ENCODE peak calls at places on chromosomes 5 and 9, in seven cellular contexts. One of them, this sample, is unnamed.
A peak's percentile ranks its signal among the peaks of the same experiment; 100 is the strongest.

GRCh38 chr9:98172604-98173003 is 19.8 kb downstream of the CORO2A start:
- DNase-seq in left ventricle myocardium inferior: no peak
- DNase-seq in neural progenitor cell: peak; percentile 47
- DNase-seq in cardiac muscle cell: no peak
- DNase-seq in GM23248: no peak
- DNase-seq in aorta: no peak
- DNase-seq in right cardiac atrium: no peak
- DNase-seq in this sample: no peak

GRCh38 chr5:1510631-1511030 is 13.1 kb downstream of the LPCAT1 start:
- DNase-seq in left ventricle myocardium inferior: peak; percentile 14
- DNase-seq in neural progenitor cell: no peak
- DNase-seq in cardiac muscle cell: no peak
- DNase-seq in GM23248: no peak
- DNase-seq in aorta: peak; percentile 40
- DNase-seq in right cardiac atrium: peak; percentile 44
- DNase-seq in this sample: no peak

GRCh38 chr5:37111426-37112382 is 137.5 kb downstream of the CPLANE1 start:
- DNase-seq in left ventricle myocardium inferior: no peak
- DNase-seq in neural progenitor cell: no peak
- DNase-seq in cardiac muscle cell: no peak
- DNase-seq in GM23248: no peak
- DNase-seq in aorta: no peak
- DNase-seq in right cardiac atrium: no peak
- DNase-seq in this sample: peak; percentile 5

GRCh38 chr9:104092192-104092591 is 1.9 kb upstream of the SMC2 start:
- DNase-seq in left ventricle myocardium inferior: no peak
- DNase-seq in neural progenitor cell: no peak
- DNase-seq in cardiac muscle cell: no peak
- DNase-seq in GM23248: no peak
- DNase-seq in aorta: no peak
- DNase-seq in right cardiac atrium: no peak
- DNase-seq in this sample: no peak

GRCh38 chr5:141374627-141375026 is 936 bp downstream of the PCDHGA6 start:
- DNase-seq in left ventricle myocardium inferior: no peak
- DNase-seq in neural progenitor cell: no peak
- DNase-seq in cardiac muscle cell: no peak
- DNase-seq in GM23248: no peak
- DNase-seq in aorta: no peak
- DNase-seq in right cardiac atrium: no peak
- DNase-seq in this sample: no peak

GRCh38 chr5:149038336-149039075 is 24.4 kb downstream of the SH3TC2 start:
- DNase-seq in left ventricle myocardium inferior: no peak
- DNase-seq in neural progenitor cell: no peak
- DNase-seq in cardiac muscle cell: peak; percentile 33
- DNase-seq in GM23248: peak; percentile 29
- DNase-seq in aorta: no peak
- DNase-seq in right cardiac atrium: no peak
- DNase-seq in this sample: no peak

GRCh38 chr5:35430381-35431162 is 187.1 kb upstream of the SPEF2 start:
- DNase-seq in left ventricle myocardium inferior: no peak
- DNase-seq in neural progenitor cell: no peak
- DNase-seq in cardiac muscle cell: no peak
- DNase-seq in GM23248: no peak
- DNase-seq in aorta: no peak
- DNase-seq in right cardiac atrium: no peak
- DNase-seq in this sample: no peak

GRCh38 chr5:118796081-118796480 is 192.3 kb downstream of the DTWD2 start:
- DNase-seq in left ventricle myocardium inferior: no peak
- DNase-seq in neural progenitor cell: peak; percentile 5
- DNase-seq in cardiac muscle cell: no peak
- DNase-seq in GM23248: no peak
- DNase-seq in aorta: no peak
- DNase-seq in right cardiac atrium: no peak
- DNase-seq in this sample: no peak

GRCh38 chr9:5002811-5003210 is 17.7 kb downstream of the JAK2 start:
- DNase-seq in left ventricle myocardium inferior: no peak
- DNase-seq in neural progenitor cell: no peak
- DNase-seq in cardiac muscle cell: peak; percentile 9
- DNase-seq in GM23248: peak; percentile 84
- DNase-seq in aorta: no peak
- DNase-seq in right cardiac atrium: no peak
- DNase-seq in this sample: no peak

GRCh38 chr9:22044583-22044982 is 35.5 kb upstream of the CDKN2B start:
- DNase-seq in left ventricle myocardium inferior: no peak
- DNase-seq in neural progenitor cell: no peak
- DNase-seq in cardiac muscle cell: peak; percentile 86
- DNase-seq in GM23248: peak; percentile 91
- DNase-seq in aorta: no peak
- DNase-seq in right cardiac atrium: no peak
- DNase-seq in this sample: no peak

GRCh38 chr9:1619915-1620705 is 395.0 kb upstream of the SMARCA2 start:
- DNase-seq in left ventricle myocardium inferior: no peak
- DNase-seq in neural progenitor cell: no peak
- DNase-seq in cardiac muscle cell: peak; percentile 18
- DNase-seq in GM23248: peak; percentile 46
- DNase-seq in aorta: no peak
- DNase-seq in right cardiac atrium: no peak
- DNase-seq in this sample: peak; percentile 28

GRCh38 chr9:92642599-92642998 is 27.3 kb downstream of the IPPK start:
- DNase-seq in left ventricle myocardium inferior: no peak
- DNase-seq in neural progenitor cell: no peak
- DNase-seq in cardiac muscle cell: no peak
- DNase-seq in GM23248: no peak
- DNase-seq in aorta: no peak
- DNase-seq in right cardiac atrium: no peak
- DNase-seq in this sample: no peak

GRCh38 chr5:156934450-156935211 is 28.4 kb downstream of the TIMD4 start:
- DNase-seq in left ventricle myocardium inferior: no peak
- DNase-seq in neural progenitor cell: peak; percentile 55
- DNase-seq in cardiac muscle cell: peak; percentile 2
- DNase-seq in GM23248: peak; percentile 30
- DNase-seq in aorta: no peak
- DNase-seq in right cardiac atrium: no peak
- DNase-seq in this sample: peak; percentile 15

GRCh38 chr5:147805030-147805454 is 22.5 kb upstream of the JAKMIP2 start:
- DNase-seq in left ventricle myocardium inferior: no peak
- DNase-seq in neural progenitor cell: no peak
- DNase-seq in cardiac muscle cell: peak; percentile 15
- DNase-seq in GM23248: no peak
- DNase-seq in aorta: peak; percentile 63
- DNase-seq in right cardiac atrium: peak; percentile 50
- DNase-seq in this sample: peak; percentile 87

GRCh38 chr5:170427672-170428236 is 38.6 kb upstream of the KCNMB1 start:
- DNase-seq in left ventricle myocardium inferior: peak; percentile 69
- DNase-seq in neural progenitor cell: no peak
- DNase-seq in cardiac muscle cell: peak; percentile 62
- DNase-seq in GM23248: no peak
- DNase-seq in aorta: no peak
- DNase-seq in right cardiac atrium: peak; percentile 78
- DNase-seq in this sample: peak; percentile 75

GRCh38 chr5:116536279-116537161 is 38.1 kb downstream of the SEMA6A start:
- DNase-seq in left ventricle myocardium inferior: no peak
- DNase-seq in neural progenitor cell: peak; percentile 59
- DNase-seq in cardiac muscle cell: peak; percentile 16
- DNase-seq in GM23248: no peak
- DNase-seq in aorta: no peak
- DNase-seq in right cardiac atrium: no peak
- DNase-seq in this sample: no peak

GRCh38 chr5:32027717-32028321 is 146.3 kb downstream of the GOLPH3 start:
- DNase-seq in left ventricle myocardium inferior: peak; percentile 67
- DNase-seq in neural progenitor cell: peak; percentile 81
- DNase-seq in cardiac muscle cell: peak; percentile 99
- DNase-seq in GM23248: peak; percentile 97
- DNase-seq in aorta: peak; percentile 71
- DNase-seq in right cardiac atrium: peak; percentile 76
- DNase-seq in this sample: peak; percentile 97

GRCh38 chr9:125332527-125332926 is 70.9 kb downstream of the GAPVD1 start:
- DNase-seq in left ventricle myocardium inferior: no peak
- DNase-seq in neural progenitor cell: no peak
- DNase-seq in cardiac muscle cell: no peak
- DNase-seq in GM23248: no peak
- DNase-seq in aorta: no peak
- DNase-seq in right cardiac atrium: no peak
- DNase-seq in this sample: no peak

GRCh38 chr9:4237748-4238511 is 61.9 kb downstream of the GLIS3 start:
- DNase-seq in left ventricle myocardium inferior: no peak
- DNase-seq in neural progenitor cell: peak; percentile 83
- DNase-seq in cardiac muscle cell: no peak
- DNase-seq in GM23248: peak; percentile 45
- DNase-seq in aorta: no peak
- DNase-seq in right cardiac atrium: no peak
- DNase-seq in this sample: no peak

DNA sequence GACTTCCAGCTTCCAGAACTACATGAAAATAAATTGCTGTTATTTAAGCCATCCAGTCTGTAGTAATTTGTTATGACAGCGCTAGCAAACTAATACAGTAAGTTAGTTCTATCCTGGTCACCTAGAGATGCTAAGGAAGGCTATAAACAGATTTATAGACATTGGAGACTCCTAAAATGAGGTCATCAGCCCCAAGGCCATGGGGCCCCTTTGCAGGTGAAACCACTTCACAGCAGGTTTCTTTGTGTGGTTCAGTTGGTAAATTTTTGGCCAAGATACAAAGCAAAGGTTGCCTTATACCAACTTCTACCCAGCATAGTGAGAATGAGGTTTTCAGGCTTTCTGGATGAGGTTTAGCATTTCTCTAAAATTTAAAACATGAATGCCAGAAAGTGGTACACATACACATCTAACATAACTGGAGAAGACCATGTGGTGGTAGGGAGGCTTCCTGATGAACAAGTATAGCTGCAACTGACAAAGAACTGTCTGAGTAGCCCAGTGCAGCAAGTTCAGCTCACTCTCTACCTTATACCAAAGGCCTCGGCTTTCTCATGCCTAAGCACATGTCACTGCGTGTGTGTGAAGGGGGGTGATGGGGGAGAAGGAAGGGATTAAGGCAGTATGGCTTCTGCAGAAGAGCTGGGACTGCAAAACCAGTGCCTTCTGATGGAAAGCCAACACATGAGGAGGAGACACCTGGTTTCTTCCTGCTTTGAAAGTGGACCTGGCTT is 264.6 kb upstream of the TAS2R1 start:
- DNase-seq in left ventricle myocardium inferior: no peak
- DNase-seq in neural progenitor cell: no peak
- DNase-seq in cardiac muscle cell: no peak
- DNase-seq in GM23248: no peak
- DNase-seq in aorta: no peak
- DNase-seq in right cardiac atrium: no peak
- DNase-seq in this sample: no peak
- H3K4me1 ChIP-seq in left ventricle myocardium inferior: no peaks in the 10 kb centered on the region
- H3K4me1 ChIP-seq in neural progenitor cell: no peaks in the 10 kb centered on the region
- H3K4me1 ChIP-seq in cardiac muscle cell: no peaks in the 10 kb centered on the region
- H3K4me1 ChIP-seq in GM23248: no peaks in the 10 kb centered on the region
- H3K4me1 ChIP-seq in aorta: no peaks in the 10 kb centered on the region
- H3K4me1 ChIP-seq in right cardiac atrium: no peaks in the 10 kb centered on the region
- H3K4me1 ChIP-seq in this sample: no peaks in the 10 kb centered on the region

DNA sequence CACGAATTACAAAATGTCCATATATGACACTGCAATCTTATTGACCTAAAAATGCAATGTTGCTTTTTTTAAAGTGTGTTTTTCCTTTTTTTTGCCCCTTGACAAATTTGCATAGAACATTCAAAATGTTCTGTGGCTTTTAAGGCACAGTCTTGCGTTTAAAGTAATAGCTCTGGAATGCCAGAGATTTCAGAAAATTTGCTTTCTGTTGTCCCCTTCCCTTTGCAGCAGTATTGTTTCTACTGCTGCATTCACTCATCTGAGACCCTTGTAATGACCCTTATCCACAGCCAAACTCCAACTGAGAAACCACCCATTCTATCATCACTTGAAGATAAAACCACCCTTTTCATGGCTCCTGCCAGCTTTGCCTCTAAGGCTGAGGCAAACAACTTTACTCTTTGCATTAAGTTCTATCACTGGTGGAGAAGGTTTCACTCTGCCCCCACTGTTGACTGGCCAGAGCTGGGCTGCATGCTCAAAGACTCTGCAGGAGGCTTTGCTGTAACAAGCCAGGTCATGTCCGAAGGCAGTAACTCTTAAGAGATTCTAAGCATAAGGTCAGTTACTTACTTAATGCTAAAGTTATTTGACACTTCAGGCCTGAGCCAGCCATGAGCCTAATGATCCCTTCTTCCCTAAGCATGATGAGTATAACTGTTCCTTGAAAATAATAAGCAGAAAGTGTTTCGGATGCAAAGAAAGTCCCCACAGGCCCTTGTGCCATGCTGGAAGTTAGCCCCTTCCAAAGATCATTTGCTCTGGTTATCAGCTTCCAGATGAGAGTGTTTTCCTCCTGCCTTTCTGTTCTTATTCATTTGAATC is 101.9 kb downstream of the CD180 start:
- DNase-seq in left ventricle myocardium inferior: no peak
- DNase-seq in neural progenitor cell: peak; percentile 38
- DNase-seq in cardiac muscle cell: peak; percentile 71
- DNase-seq in GM23248: peak; percentile 72
- DNase-seq in aorta: no peak
- DNase-seq in right cardiac atrium: peak; percentile 37
- DNase-seq in this sample: no peak
- H3K4me1 ChIP-seq in left ventricle myocardium inferior: peaks cover 69% of the 10 kb centered on the region
- H3K4me1 ChIP-seq in neural progenitor cell: peaks cover 29% of the 10 kb centered on the region
- H3K4me1 ChIP-seq in cardiac muscle cell: peaks cover 33% of the 10 kb centered on the region
- H3K4me1 ChIP-seq in GM23248: peaks cover 31% of the 10 kb centered on the region
- H3K4me1 ChIP-seq in aorta: no peaks in the 10 kb centered on the region
- H3K4me1 ChIP-seq in right cardiac atrium: peaks cover 7% of the 10 kb centered on the region
- H3K4me1 ChIP-seq in this sample: peaks cover 4% of the 10 kb centered on the region

GRCh38 chr9:112752334-112753110 is 2.0 kb downstream of the SNX30 start:
- DNase-seq in left ventricle myocardium inferior: no peak
- DNase-seq in neural progenitor cell: no peak
- DNase-seq in cardiac muscle cell: no peak
- DNase-seq in GM23248: peak; percentile 47
- DNase-seq in aorta: no peak
- DNase-seq in right cardiac atrium: no peak
- DNase-seq in this sample: no peak
- H3K4me1 ChIP-seq in left ventricle myocardium inferior: peaks cover 73% of the 10 kb centered on the region
- H3K4me1 ChIP-seq in neural progenitor cell: peaks cover 15% of the 10 kb centered on the region
- H3K4me1 ChIP-seq in cardiac muscle cell: no peaks in the 10 kb centered on the region
- H3K4me1 ChIP-seq in GM23248: peaks cover 55% of the 10 kb centered on the region
- H3K4me1 ChIP-seq in aorta: no peaks in the 10 kb centered on the region
- H3K4me1 ChIP-seq in right cardiac atrium: peaks cover 6% of the 10 kb centered on the region
- H3K4me1 ChIP-seq in this sample: peaks cover 9% of the 10 kb centered on the region

GRCh38 chr5:59356813-59357381 is 536.6 kb downstream of the PDE4D start:
- DNase-seq in left ventricle myocardium inferior: peak; percentile 66
- DNase-seq in neural progenitor cell: peak; percentile 70
- DNase-seq in cardiac muscle cell: peak; percentile 51
- DNase-seq in GM23248: no peak
- DNase-seq in aorta: no peak
- DNase-seq in right cardiac atrium: peak; percentile 83
- DNase-seq in this sample: no peak

GRCh38 chr5:59357421-59357977 is 536.0 kb downstream of the PDE4D start:
- DNase-seq in left ventricle myocardium inferior: peak; percentile 19
- DNase-seq in neural progenitor cell: peak; percentile 33
- DNase-seq in cardiac muscle cell: peak; percentile 87
- DNase-seq in GM23248: no peak
- DNase-seq in aorta: no peak
- DNase-seq in right cardiac atrium: peak; percentile 69
- DNase-seq in this sample: no peak

GRCh38 chr5:59360130-59360555 is 533.4 kb downstream of the PDE4D start:
- DNase-seq in left ventricle myocardium inferior: no peak
- DNase-seq in neural progenitor cell: no peak
- DNase-seq in cardiac muscle cell: peak; percentile 92
- DNase-seq in GM23248: peak; percentile 4
- DNase-seq in aorta: no peak
- DNase-seq in right cardiac atrium: no peak
- DNase-seq in this sample: no peak

GRCh38 chr5:59358005-59358404 is 535.5 kb downstream of the PDE4D start:
- DNase-seq in left ventricle myocardium inferior: no peak
- DNase-seq in neural progenitor cell: no peak
- DNase-seq in cardiac muscle cell: no peak
- DNase-seq in GM23248: no peak
- DNase-seq in aorta: no peak
- DNase-seq in right cardiac atrium: no peak
- DNase-seq in this sample: no peak

GRCh38 chr5:59358497-59358896 is 535.0 kb downstream of the PDE4D start:
- DNase-seq in left ventricle myocardium inferior: peak; percentile 24
- DNase-seq in neural progenitor cell: peak; percentile 43
- DNase-seq in cardiac muscle cell: peak; percentile 96
- DNase-seq in GM23248: no peak
- DNase-seq in aorta: no peak
- DNase-seq in right cardiac atrium: peak; percentile 62
- DNase-seq in this sample: no peak
- H3K4me1 ChIP-seq in left ventricle myocardium inferior: peaks cover 38% of the 10 kb centered on the region
- H3K4me1 ChIP-seq in neural progenitor cell: peaks cover 42% of the 10 kb centered on the region
- H3K4me1 ChIP-seq in cardiac muscle cell: peaks cover 46% of the 10 kb centered on the region
- H3K4me1 ChIP-seq in GM23248: no peaks in the 10 kb centered on the region
- H3K4me1 ChIP-seq in aorta: no peaks in the 10 kb centered on the region
- H3K4me1 ChIP-seq in right cardiac atrium: no peaks in the 10 kb centered on the region
- H3K4me1 ChIP-seq in this sample: no peaks in the 10 kb centered on the region

This sample was measured in A673.